ENCODE peak calls at places on chromosomes 13 and 19, in four cellular contexts. Q, O, T and Y are unnamed samples.
A peak's percentile ranks its signal among the peaks of the same experiment; 100 is the strongest.

GRCh38 chr13:107441279-107441678 is 774.1 kb downstream of the LIG4 start:
- DNase-seq in Q (no peak), O (no peak), T (no peak), Y (no peak)

GRCh38 chr13:89695343-89696257 is 1651.9 kb upstream of the MIR17HG start:
- DNase-seq in Q (peak; percentile 1), O (no peak), T (peak; percentile 9), Y (peak; percentile 66)

GRCh38 chr19:49832556-49832955 is 14.5 kb downstream of the MED25 start:
- DNase-seq in Q (no peak), O (no peak), T (no peak), Y (no peak)

GRCh38 chr13:73467103-73467502 is 408.3 kb downstream of the KLF5 start:
- DNase-seq in Q (no peak), O (no peak), T (no peak), Y (no peak)

GRCh38 chr19:23378948-23379347 is 16.3 kb downstream of the ZNF91 start:
- DNase-seq in Q (no peak), O (no peak), T (no peak), Y (no peak)

GRCh38 chr13:43880451-43880850 is 747 bp downstream of the LACC1 start:
- DNase-seq in Q (no peak), O (no peak), T (no peak), Y (no peak)

GRCh38 chr13:79688741-79689140 is 207.8 kb downstream of the NDFIP2 start:
- DNase-seq in Q (no peak), O (no peak), T (no peak), Y (no peak)

GRCh38 chr19:572891-573825 is 762 bp downstream of the BSG start:
- DNase-seq in Q (no peak), O (no peak), T (no peak), Y (no peak)

GRCh38 chr13:29654807-29655547 is 59.5 kb upstream of the SLC7A1 start:
- DNase-seq in Q (no peak), O (no peak), T (no peak), Y (no peak)

GRCh38 chr13:22964245-22964966 is 216.4 kb upstream of the SGCG start:
- DNase-seq in Q (no peak), O (no peak), T (no peak), Y (no peak)

GRCh38 chr13:52053460-52053859 is 29.0 kb downstream of the UTP14C start:
- DNase-seq in Q (no peak), O (no peak), T (no peak), Y (no peak)
- TF ChIP-seq SP1 in Q (no peak), O (no peak), T (no peak), Y (no peak)

GRCh38 chr19:46862504-46862835 is 1.7 kb downstream of the ARHGAP35 start:
- DNase-seq in Q (no peak), O (no peak), T (no peak), Y (no peak)

GRCh38 chr19:46860125-46860845 is 512 bp upstream of the ARHGAP35 start:
- DNase-seq in Q (peak; percentile 93), O (peak; percentile 92), T (peak; percentile 96), Y (peak; percentile 98)

GRCh38 chr19:46861691-46862503 is 1.1 kb downstream of the ARHGAP35 start:
- DNase-seq in Q (no peak), O (no peak), T (no peak), Y (peak; percentile 20)

GRCh38 chr19:46859637-46860124 is 1.1 kb upstream of the ARHGAP35 start:
- DNase-seq in Q (peak; percentile 48), O (no peak), T (peak; percentile 87), Y (no peak)

DNA sequence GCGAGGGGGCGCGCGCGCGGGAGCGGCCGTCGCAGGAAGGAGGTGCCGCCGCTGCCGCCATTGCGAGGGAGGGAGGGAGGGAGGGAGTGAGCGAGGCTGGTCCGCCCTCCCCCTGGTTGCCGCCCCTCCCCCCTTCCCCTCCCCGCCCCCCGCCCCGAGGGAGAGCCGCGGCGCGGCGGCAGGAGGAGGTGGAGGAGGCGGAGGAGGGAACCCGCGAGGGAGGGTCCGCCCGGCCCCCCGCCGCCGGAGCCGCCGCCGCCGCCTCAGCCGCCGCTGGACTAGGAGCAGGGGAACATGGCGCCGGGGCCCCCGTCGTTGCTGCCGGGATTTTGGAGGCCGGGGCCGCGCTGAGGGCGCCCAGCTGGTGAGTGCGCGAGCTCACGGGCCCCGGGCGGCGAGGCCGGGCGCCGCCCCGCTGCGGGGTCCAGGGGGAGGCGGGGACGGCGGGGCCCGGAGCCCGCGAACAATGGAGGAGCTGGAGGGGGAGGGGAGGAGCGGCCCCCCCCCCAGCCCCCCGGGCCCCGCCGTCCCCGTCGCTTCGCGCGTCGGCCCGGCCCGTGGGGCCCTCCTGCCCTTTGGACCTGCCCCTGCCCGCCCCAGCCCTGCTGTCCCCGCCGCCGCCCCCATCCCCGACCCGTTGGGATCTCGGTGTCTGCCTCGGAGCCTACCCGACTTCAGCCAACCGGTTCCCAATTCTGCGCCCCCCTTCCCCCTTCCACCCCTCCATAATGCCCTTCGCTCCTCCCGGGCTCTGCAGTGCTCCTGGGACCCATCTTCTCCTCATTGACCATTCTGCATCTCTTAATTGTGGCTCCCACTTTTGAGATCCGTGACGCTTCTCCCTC is at the start of gene ARHGAP35:
- DNase-seq in Q (peak; percentile 85), O (no peak), T (no peak), Y (peak; percentile 69)
- TF ChIP-seq CREM in Q (peak; percentile 23), O (no peak), T (no peak), Y (no peak)

GRCh38 chr19:6736917-6737283 is 480 bp downstream of the GPR108 start:
- DNase-seq in Q (no peak), O (no peak), T (no peak), Y (no peak)
- TF ChIP-seq SP1 in Q (no peak), O (no peak), T (no peak), Y (no peak)

DNA sequence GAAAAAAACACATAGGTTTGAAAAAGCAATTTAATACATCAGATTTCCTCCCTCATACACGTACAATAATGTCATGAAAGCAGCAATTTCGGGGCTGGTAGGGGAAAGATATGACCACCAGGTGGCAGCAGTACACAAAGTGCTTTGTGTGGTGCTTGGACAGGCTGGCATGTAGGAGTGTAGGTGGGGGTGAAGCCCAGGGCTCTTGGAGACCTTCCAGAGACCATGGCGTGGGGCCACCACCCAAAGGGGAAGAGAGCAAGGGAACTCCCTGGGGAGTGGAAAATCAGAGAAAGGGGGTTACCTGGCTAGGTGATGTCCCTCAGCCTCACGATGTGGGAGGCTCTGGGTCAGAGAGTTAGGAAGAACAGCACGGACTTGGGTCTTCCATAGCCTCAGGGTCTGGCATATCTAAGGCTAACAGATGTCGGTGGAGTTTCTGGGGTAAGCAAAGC is 11.8 kb upstream of the CCNA1 start:
- DNase-seq in Q (peak; percentile 57), O (peak; percentile 25), T (peak; percentile 61), Y (peak; percentile 79)
- TF ChIP-seq CREM in Q (no peak), O (no peak), T (no peak), Y (no peak)

GRCh38 chr13:106374631-106375030 is 160.8 kb downstream of the EFNB2 start:
- DNase-seq in Q (no peak), O (no peak), T (no peak), Y (no peak)

GRCh38 chr13:106375085-106375484 is 160.4 kb downstream of the EFNB2 start:
- DNase-seq in Q (no peak), O (no peak), T (no peak), Y (no peak)

GRCh38 chr13:106378263-106378662 is 157.2 kb downstream of the EFNB2 start:
- DNase-seq in Q (no peak), O (no peak), T (no peak), Y (no peak)

GRCh38 chr13:106376411-106377112 is 158.9 kb downstream of the EFNB2 start:
- DNase-seq in Q (no peak), O (no peak), T (no peak), Y (no peak)

GRCh38 chr13:106377341-106377740 is 158.1 kb downstream of the EFNB2 start:
- DNase-seq in Q (no peak), O (no peak), T (no peak), Y (no peak)
- TF ChIP-seq SP1 in Q (no peak), O (no peak), T (no peak), Y (no peak)

DNA sequence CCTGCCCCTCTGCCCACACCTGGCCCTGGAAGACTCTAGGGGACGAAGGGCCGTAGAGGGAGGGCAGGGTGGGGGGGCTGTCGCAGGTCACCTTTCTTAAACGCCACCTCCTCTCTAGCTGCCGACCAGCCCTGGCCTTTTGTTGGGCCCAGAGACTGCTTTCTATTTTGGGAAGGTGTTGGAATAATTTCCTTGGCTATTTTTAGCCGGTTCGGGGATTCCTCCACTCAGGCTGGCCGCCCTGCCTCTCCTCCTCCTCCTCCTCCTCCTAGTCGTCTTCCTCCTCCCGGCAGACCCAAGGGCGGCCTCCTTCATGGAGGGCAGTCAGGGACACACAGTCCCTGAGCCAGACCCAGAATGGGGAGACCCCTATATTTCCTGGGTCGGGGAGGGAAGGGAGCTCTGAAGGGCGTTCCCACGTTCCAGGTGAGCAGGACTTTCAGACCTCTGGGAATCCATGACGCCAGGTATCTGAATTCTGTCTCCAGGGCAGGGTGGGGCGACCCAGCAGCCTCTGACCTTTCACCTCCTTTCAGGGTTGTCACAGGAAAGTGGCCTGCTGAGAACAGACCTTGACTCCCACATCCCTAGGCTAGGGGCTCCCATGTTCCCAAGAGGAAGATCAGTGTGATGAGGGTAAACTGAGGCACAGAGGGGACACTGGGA is 19.9 kb downstream of the GADD45B start:
- DNase-seq in Q (no peak), O (no peak), T (no peak), Y (no peak)
- TF ChIP-seq CREM in Q (no peak), O (no peak), T (no peak), Y (no peak)

GRCh38 chr19:38617283-38617763 is 430 bp downstream of the MAP4K1 start:
- DNase-seq in Q (no peak), O (peak; percentile 9), T (no peak), Y (no peak)
- TF ChIP-seq SP1 in Q (no peak), O (no peak), T (no peak), Y (no peak)

GRCh38 chr19:19420570-19421301 is 15.3 kb downstream of the GATAD2A start:
- DNase-seq in Q (no peak), O (peak; percentile 87), T (no peak), Y (no peak)
- TF ChIP-seq CREM in Q (no peak), O (no peak), T (no peak), Y (no peak)

DNA sequence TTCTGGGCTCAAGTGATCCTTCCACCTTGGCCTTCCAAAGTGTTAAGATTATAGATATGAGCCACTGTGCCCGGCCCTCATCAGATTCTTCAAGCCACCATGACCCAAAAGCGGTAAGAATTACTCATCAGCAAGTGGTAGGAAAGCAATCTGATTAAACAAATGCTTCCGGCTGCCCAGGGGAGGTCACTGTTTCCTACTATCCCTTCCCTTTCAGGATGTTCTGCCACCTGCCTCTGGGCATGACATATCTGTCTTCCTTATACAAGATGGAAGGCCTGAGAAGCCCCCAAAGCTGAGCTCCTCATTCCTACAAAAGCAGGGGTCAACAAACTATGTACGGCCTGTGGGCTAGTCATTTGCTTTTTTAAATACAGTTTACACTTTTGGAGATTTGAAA is 6.9 kb downstream of the ABHD8 start:
- DNase-seq in Q (no peak), O (no peak), T (no peak), Y (no peak)
- TF ChIP-seq SP1 in Q (no peak), O (no peak), T (no peak), Y (no peak)